ENCODE peak calls at places on chromosomes 11 and 22, in five cellular contexts. M is GM19239; H is stimulated activated effector memory CD8-positive, alpha-beta T cell treated with anti-CD3 and anti-CD28 coated beads, Interleukin-12 subunit alpha, Interleukin-12 subunit beta, amount 100 ng/mL, for 72 hours; Q is fibroblast of the conjunctiva; F is Right ventricle myocardium superior. E is an unnamed sample.

GRCh38 chr11:129703846-129704245 is 111.8 kb upstream of the TMEM45B start:
- DNase-seq in M (no peak), H (no peak), Q (no peak), F (no peak), E (peak)

GRCh38 chr11:113873241-113873626 is 2.1 kb downstream of the USP28 start:
- DNase-seq in M (no peak), H (no peak), Q (no peak), F (no peak), E (no peak)

GRCh38 chr11:20887137-20887536 is 217.8 kb downstream of the NELL1 start:
- DNase-seq in M (no peak), H (no peak), Q (no peak), F (no peak), E (no peak)

GRCh38 chr11:96019810-96020747 is 96.2 kb upstream of the MTMR2 start:
- DNase-seq in M (no peak), H (no peak), Q (no peak), F (no peak), E (no peak)

GRCh38 chr11:30990625-30991348 is 378.8 kb downstream of the DCDC1 start:
- DNase-seq in M (no peak), H (no peak), Q (no peak), F (no peak), E (peak)

GRCh38 chr22:21446128-21446826 is 20.9 kb upstream of the TMEM191C start:
- DNase-seq in M (no peak), H (no peak), Q (no peak), F (peak), E (no peak)

GRCh38 chr22:42080287-42080686 is 787 bp downstream of the SMDT1 start:
- DNase-seq in M (no peak), H (no peak), Q (no peak), F (peak), E (peak)

GRCh38 chr22:18997925-18998315 is 61.8 kb upstream of the PRODH start:
- DNase-seq in M (no peak), H (no peak), Q (no peak), F (no peak), E (no peak)